ENCODE peak calls at places on chromosomes 1 and 21, in seven cellular contexts. X is activated T-cell treated with anti-CD3 and anti-CD28 coated beads, Interleukin-2, amount 50 U/mL, for 72 hours; C is activated gamma-delta T cell treated with anti-CD3 and anti-CD28 coated beads, Interleukin-2, amount 50 U/mL, for 16 hours; B is T47D; O is occipital lobe; N is GM10248; A is NCI-H1105. I is an unnamed sample.

GRCh38 chr1:151975311-151976014 is 18.2 kb downstream of the S100A10 start:
- DNase-seq in X (no peak), N (no peak), O (no peak), B (no peak), A (no peak), C (no peak), I (no peak)

GRCh38 chr1:23242414-23242813 is 25.1 kb upstream of the HTR1D start:
- DNase-seq in X (no peak), A (no peak), N (no peak), C (no peak), O (no peak), B (no peak), I (no peak)

GRCh38 chr1:36838866-36839265 is 195.4 kb downstream of the GRIK3 start:
- DNase-seq in N (no peak), B (no peak), X (no peak), O (no peak), C (no peak), A (no peak), I (no peak)

GRCh38 chr1:31101147-31101502 is 35.6 kb upstream of the PUM1 start:
- DNase-seq in N (no peak), X (no peak), B (no peak), A (peak; percentile 3), C (no peak), O (no peak), I (no peak)

GRCh38 chr1:85584264-85584781 is 3.8 kb downstream of the CCN1 start:
- DNase-seq in B (no peak), N (no peak), C (no peak), A (no peak), X (no peak), O (no peak), I (no peak)

GRCh38 chr21:42385619-42386018 is 10.2 kb downstream of the TMPRSS3 start:
- DNase-seq in B (no peak), N (no peak), C (no peak), X (no peak), A (no peak), O (no peak), I (no peak)

GRCh38 chr1:116268211-116268610 is 104.8 kb upstream of the ATP1A1 start:
- DNase-seq in O (peak; percentile 51), B (peak; percentile 7), N (no peak), A (peak; percentile 19), X (peak; percentile 26), C (no peak), I (no peak)

GRCh38 chr1:209862598-209863498 is 35.1 kb downstream of the UTP25 start:
- DNase-seq in B (no peak), O (no peak), N (no peak), X (no peak), A (no peak), C (no peak), I (no peak)

GRCh38 chr1:179052776-179053175 is 27.1 kb downstream of the FAM20B start:
- DNase-seq in O (no peak), B (no peak), X (no peak), C (no peak), N (no peak), A (no peak), I (no peak)

GRCh38 chr1:118986291-118986838 is 1.8 kb downstream of the TBX15 start:
- DNase-seq in B (no peak), X (no peak), O (no peak), A (no peak), C (no peak), N (peak; percentile 8), I (no peak)

GRCh38 chr1:114286960-114287359 is 133.3 kb upstream of the SYT6 start:
- DNase-seq in A (no peak), C (no peak), N (no peak), X (no peak), B (no peak), O (no peak), I (no peak)

GRCh38 chr1:158026641-158027040 is 33.2 kb downstream of the KIRREL1 start:
- DNase-seq in A (no peak), C (no peak), B (no peak), X (no peak), O (no peak), N (no peak), I (no peak)

GRCh38 chr1:154154534-154155181 is at the start of gene NUP210L:
- DNase-seq in A (no peak), N (no peak), O (no peak), X (no peak), C (no peak), B (no peak), I (no peak)

GRCh38 chr1:1157426-1157913 is 16.2 kb upstream of the TTLL10 start:
- DNase-seq in X (peak; percentile 65), A (no peak), O (peak; percentile 68), B (peak; percentile 92), C (no peak), N (peak; percentile 90), I (peak; percentile 70)

GRCh38 chr21:25701529-25701928 is 33.2 kb downstream of the ATP5PF start:
- DNase-seq in C (no peak), N (no peak), B (no peak), X (no peak), O (no peak), A (no peak), I (no peak)

GRCh38 chr1:12166834-12167492 is at the start of gene TNFRSF1B:
- DNase-seq in X (peak; percentile 88), N (peak; percentile 93), C (peak; percentile 45), O (no peak), B (peak; percentile 54), A (no peak), I (peak; percentile 86)

GRCh38 chr1:112061056-112061455 is 71.6 kb upstream of the KCND3 start:
- DNase-seq in C (no peak), B (no peak), O (no peak), A (no peak), X (no peak), N (no peak), I (no peak)

GRCh38 chr1:36248250-36248894 is 24.1 kb downstream of the THRAP3 start:
- DNase-seq in O (no peak), B (no peak), X (no peak), A (no peak), N (no peak), C (no peak), I (no peak)

GRCh38 chr1:242966892-242967291 is 288.2 kb downstream of the CEP170 start:
- DNase-seq in C (no peak), N (no peak), O (no peak), A (no peak), X (no peak), B (no peak), I (no peak)

GRCh38 chr1:52967666-52968065 is 40.6 kb downstream of the SCP2 start:
- DNase-seq in A (no peak), N (no peak), X (no peak), O (no peak), C (no peak), B (no peak), I (no peak)

GRCh38 chr1:25902462-25902861 is 3.8 kb downstream of the STMN1 start:
- DNase-seq in A (no peak), B (no peak), O (no peak), N (no peak), C (no peak), X (no peak), I (no peak)

GRCh38 chr1:67889940-67890567 is 56.8 kb upstream of the GNG12 start:
- DNase-seq in N (no peak), O (no peak), X (peak; percentile 17), A (no peak), C (no peak), B (no peak), I (peak; percentile 31)

GRCh38 chr1:247373721-247374141 is 42.1 kb upstream of the ZNF496 start:
- DNase-seq in C (peak; percentile 34), B (no peak), X (peak; percentile 64), A (no peak), N (peak; percentile 29), O (no peak), I (peak; percentile 55)

GRCh38 chr1:223887724-223888428 is 42.1 kb upstream of the TP53BP2 start:
- DNase-seq in A (no peak), C (no peak), N (no peak), O (no peak), X (no peak), B (no peak), I (no peak)

GRCh38 chr1:9085306-9085940 is 16.0 kb upstream of the SLC2A5 start:
- DNase-seq in A (no peak), B (no peak), X (no peak), O (no peak), C (no peak), N (no peak), I (no peak)

GRCh38 chr1:150686275-150686674 is 10.7 kb downstream of the GOLPH3L start:
- DNase-seq in A (no peak), O (no peak), C (no peak), X (no peak), B (no peak), N (no peak), I (no peak)

GRCh38 chr1:75257424-75257823 is 123.2 kb downstream of the LHX8 start:
- DNase-seq in O (no peak), C (no peak), X (no peak), B (no peak), N (no peak), A (no peak), I (no peak)

GRCh38 chr1:12143631-12144155 is 23.1 kb upstream of the TNFRSF1B start:
- DNase-seq in C (no peak), N (no peak), A (no peak), B (no peak), O (peak; percentile 30), X (no peak), I (no peak)

GRCh38 chr1:235892734-235893413 is 26.2 kb upstream of the LYST start:
- DNase-seq in O (no peak), B (no peak), A (no peak), C (no peak), N (no peak), X (no peak), I (no peak)

GRCh38 chr1:109749221-109749620 is 8.4 kb upstream of the GSTM3 start:
- DNase-seq in X (no peak), O (no peak), N (no peak), A (no peak), B (no peak), C (no peak), I (no peak)

GRCh38 chr1:175016073-175016722 is 7.0 kb downstream of the MRPS14 start:
- DNase-seq in B (no peak), O (no peak), A (no peak), N (no peak), C (no peak), X (no peak), I (no peak)

GRCh38 chr1:117147856-117148588 is 26.5 kb upstream of the TRIM45 start:
- DNase-seq in A (peak; percentile 15), O (no peak), N (no peak), B (no peak), C (no peak), X (no peak), I (no peak)

GRCh38 chr1:68196676-68197075 is 35.6 kb downstream of the WLS start:
- DNase-seq in N (no peak), B (no peak), O (no peak), C (no peak), X (no peak), A (no peak), I (no peak)

GRCh38 chr21:16573581-16573980 is 843.8 kb downstream of the USP25 start:
- DNase-seq in B (no peak), C (no peak), O (no peak), N (no peak), X (no peak), A (no peak), I (no peak)

GRCh38 chr1:247322849-247323586 is 8.6 kb downstream of the ZNF496 start:
- DNase-seq in A (no peak), C (no peak), N (no peak), B (no peak), O (no peak), X (peak; percentile 58), I (peak; percentile 75)

GRCh38 chr1:107141491-107142369 is 891 bp downstream of the NTNG1 start:
- DNase-seq in B (no peak), A (peak; percentile 54), C (no peak), O (peak; percentile 22), X (peak; percentile 12), N (peak; percentile 41), I (peak; percentile 45)

GRCh38 chr1:188420177-188420576 is 1591.4 kb downstream of the PLA2G4A start:
- DNase-seq in N (no peak), O (no peak), C (no peak), X (no peak), A (no peak), B (no peak), I (no peak)

I was measured in activated naive CD8-positive, alpha-beta T cell treated with anti-CD3 and anti-CD28 coated beads for 36 hours.